ENCODE peak calls at places on chromosomes 6 and 20, in ten cellular contexts. B is mesenchymal stem cell; I is MV-4-11; W is GM04503; X is T-helper 1 cell; Y is fibroblast of the conjunctiva; E is AG09319; G is effector memory CD8-positive, alpha-beta T cell; D is GM03348; V is NCI-H1417. Q is an unnamed sample.
A peak's percentile ranks its signal among the peaks of the same experiment; 100 is the strongest.

GRCh38 chr6:149929422-149929821 is 6.5 kb upstream of the RAET1G start:
- DNase-seq in I (no peak), Y (no peak), D (no peak), W (no peak), E (no peak), B (no peak), X (no peak), G (no peak), V (no peak), Q (no peak)

GRCh38 chr20:45336530-45337366 is 11.5 kb downstream of the SDC4 start:
- DNase-seq in I (no peak), B (peak; percentile 92), X (no peak), E (peak; percentile 73), V (no peak), G (no peak), Y (no peak), W (peak; percentile 86), D (peak; percentile 85), Q (peak; percentile 54)

GRCh38 chr6:28349892-28350737 is at the start of gene ZKSCAN3:
- DNase-seq in X (peak; percentile 56), D (peak; percentile 89), V (peak; percentile 82), G (peak; percentile 67), B (peak; percentile 84), Y (peak; percentile 43), E (no peak), I (peak; percentile 81), W (no peak), Q (peak; percentile 29)

GRCh38 chr6:51618563-51618962 is 468.9 kb downstream of the PKHD1 start:
- DNase-seq in X (no peak), D (no peak), Y (no peak), I (no peak), W (no peak), E (no peak), B (no peak), G (no peak), V (no peak), Q (no peak)

GRCh38 chr6:138386897-138387296 is 9.2 kb downstream of the SMIM28 start:
- DNase-seq in E (no peak), G (no peak), W (no peak), B (no peak), Y (no peak), D (no peak), I (peak; percentile 59), V (no peak), X (no peak), Q (no peak)

GRCh38 chr20:62752671-62753501 is 43.4 kb upstream of the MRGBP start:
- DNase-seq in X (peak; percentile 3), E (no peak), I (no peak), W (no peak), D (no peak), Y (no peak), G (no peak), B (peak; percentile 39), V (no peak), Q (no peak)

GRCh38 chr20:41167481-41168253 is 30.3 kb downstream of the PLCG1 start:
- DNase-seq in I (peak; percentile 80), V (no peak), B (no peak), D (no peak), Y (no peak), G (no peak), E (no peak), W (no peak), X (no peak), Q (no peak)

GRCh38 chr6:42043787-42044475 is 6.4 kb upstream of the TAF8 start:
- DNase-seq in B (peak; percentile 88), D (peak; percentile 92), V (peak; percentile 83), I (peak; percentile 77), X (peak; percentile 77), E (peak; percentile 50), G (peak; percentile 94), Y (peak; percentile 75), W (peak; percentile 26), Q (peak; percentile 60)

GRCh38 chr6:373773-374724 is 17.5 kb upstream of the IRF4 start:
- DNase-seq in G (no peak), X (no peak), B (no peak), W (no peak), E (no peak), Y (no peak), I (no peak), V (no peak), D (no peak), Q (no peak)

GRCh38 chr6:135935951-135936601 is 84.6 kb downstream of the PDE7B start:
- DNase-seq in V (no peak), E (peak; percentile 77), Y (peak; percentile 70), G (no peak), I (no peak), B (peak; percentile 53), D (peak; percentile 22), X (no peak), W (no peak), Q (peak; percentile 58)

GRCh38 chr6:1619666-1620503 is 10.2 kb downstream of the FOXC1 start:
- DNase-seq in V (no peak), Y (no peak), E (no peak), X (no peak), G (no peak), B (no peak), D (peak; percentile 39), I (no peak), W (no peak), Q (no peak)

GRCh38 chr20:19741914-19742313 is 16.1 kb upstream of the RIN2 start:
- DNase-seq in D (peak; percentile 33), E (no peak), G (no peak), I (no peak), Y (no peak), W (no peak), V (no peak), B (no peak), X (no peak), Q (no peak)

GRCh38 chr6:151341481-151342195 is 49.7 kb downstream of the ZBTB2 start:
- DNase-seq in W (no peak), I (no peak), Y (no peak), G (no peak), X (no peak), D (no peak), B (no peak), E (no peak), V (no peak), Q (no peak)

GRCh38 chr20:23456416-23456815 is 3.7 kb upstream of the CST11 start:
- DNase-seq in V (no peak), W (no peak), D (no peak), I (no peak), X (no peak), Y (no peak), B (no peak), E (no peak), G (peak; percentile 27), Q (no peak)

GRCh38 chr6:136647363-136647763 is 97.1 kb upstream of the MAP7 start:
- DNase-seq in G (peak; percentile 38), E (peak; percentile 60), I (peak; percentile 10), Y (peak; percentile 69), X (no peak), D (peak; percentile 41), W (peak; percentile 55), B (peak; percentile 90), V (no peak), Q (peak; percentile 46)

GRCh38 chr6:153032255-153032882 is 29.9 kb upstream of the MTRF1L start:
- DNase-seq in W (no peak), G (no peak), B (peak; percentile 72), Y (peak; percentile 71), E (peak; percentile 38), I (peak; percentile 37), D (peak; percentile 33), X (no peak), V (peak; percentile 8), Q (peak; percentile 37)

GRCh38 chr20:64257107-64257757 is 1.7 kb downstream of the PCMTD2 start:
- DNase-seq in G (no peak), W (no peak), X (no peak), E (no peak), B (no peak), Y (no peak), V (no peak), D (no peak), I (no peak), Q (no peak)

GRCh38 chr6:30684386-30685156 is 1.9 kb downstream of the PPP1R18 start:
- DNase-seq in Y (no peak), I (peak; percentile 62), D (peak; percentile 55), E (no peak), W (no peak), V (no peak), X (peak; percentile 24), B (peak; percentile 51), G (no peak), Q (no peak)

GRCh38 chr20:58870293-58871014 is 17.9 kb downstream of the GNAS start:
- DNase-seq in E (no peak), V (peak; percentile 75), I (peak; percentile 83), B (peak; percentile 57), Y (peak; percentile 36), X (no peak), G (peak; percentile 51), W (no peak), D (peak; percentile 86), Q (no peak)

GRCh38 chr6:20991910-20992309 is 457.7 kb downstream of the CDKAL1 start:
- DNase-seq in I (no peak), G (no peak), E (no peak), D (no peak), B (no peak), V (no peak), W (no peak), X (no peak), Y (no peak), Q (no peak)

GRCh38 chr6:84575264-84575663 is 189.1 kb downstream of the TBX18 start:
- DNase-seq in W (peak; percentile 45), D (peak; percentile 20), X (no peak), V (no peak), G (no peak), B (peak; percentile 78), Y (no peak), I (peak; percentile 43), E (no peak), Q (peak; percentile 38)

GRCh38 chr20:7497985-7498384 is 442.3 kb downstream of the HAO1 start:
- DNase-seq in V (no peak), Y (peak; percentile 12), B (peak; percentile 61), E (no peak), X (no peak), I (no peak), D (no peak), G (no peak), W (peak; percentile 23), Q (no peak)

GRCh38 chr6:40176117-40176516 is 241.9 kb upstream of the MOCS1 start:
- DNase-seq in I (no peak), B (no peak), G (no peak), V (no peak), D (no peak), E (no peak), Y (no peak), W (no peak), X (no peak), Q (no peak)

GRCh38 chr6:29887330-29887818 is 55.0 kb upstream of the HLA-A start:
- DNase-seq in Y (no peak), V (no peak), E (no peak), I (no peak), D (peak; percentile 19), W (no peak), G (peak; percentile 30), B (peak; percentile 44), X (peak; percentile 48), Q (no peak)

GRCh38 chr6:143205170-143205879 is 144.6 kb downstream of the AIG1 start:
- DNase-seq in D (peak; percentile 12), E (no peak), I (no peak), B (no peak), Y (no peak), G (no peak), W (no peak), V (no peak), X (no peak), Q (no peak)

Q was measured in HFF-Myc.